ENCODE peak calls at places on chromosomes 13 and 19, in four cellular contexts. K is A549, S is K562, P is suprapubic skin. B is an unnamed sample.

GRCh38 chr13:99313473-99313872 is 6.3 kb upstream of the GPR183 start:
- DNase-seq in P (no peak), S (no peak), K (no peak), B (no peak)

GRCh38 chr19:18636969-18637629 is at the start of gene KLHL26:
- DNase-seq in S (no peak), K (no peak), P (no peak), B (no peak)

GRCh38 chr19:49151339-49152217 is 3.6 kb downstream of the HRC start:
- DNase-seq in K (peak), P (peak), S (peak), B (peak)

GRCh38 chr19:4547303-4548237 is 7.7 kb upstream of the LRG1 start:
- DNase-seq in P (no peak), S (peak), K (no peak), B (peak)

GRCh38 chr19:290539-291521 is at the start of gene PLPP2:
- DNase-seq in S (no peak), P (no peak), K (peak), B (peak)

GRCh38 chr19:19528721-19529490 is at the start of gene YJEFN3:
- DNase-seq in P (no peak), S (no peak), K (no peak), B (no peak)

GRCh38 chr19:35202722-35203674 is 25.5 kb downstream of the FAM187B start:
- DNase-seq in K (no peak), S (peak), P (no peak), B (no peak)

GRCh38 chr13:31790992-31791391 is 51.7 kb downstream of the RXFP2 start:
- DNase-seq in P (no peak), S (no peak), K (no peak), B (no peak)

GRCh38 chr13:45105895-45106294 is 14.4 kb upstream of the GTF2F2 start:
- DNase-seq in S (no peak), P (no peak), K (no peak), B (no peak)

GRCh38 chr19:23460656-23461055 is 65.4 kb upstream of the ZNF91 start:
- DNase-seq in K (no peak), P (no peak), S (no peak), B (no peak)

GRCh38 chr13:23695711-23696512 is 125.7 kb downstream of the TNFRSF19 start:
- DNase-seq in S (no peak), K (no peak), P (no peak), B (peak)

GRCh38 chr19:7965921-7966665 is 22.6 kb upstream of the TIMM44 start:
- DNase-seq in S (no peak), P (no peak), K (no peak), B (no peak)

GRCh38 chr19:39940221-39940833 is 5.9 kb upstream of the FCGBP start:
- DNase-seq in S (no peak), P (no peak), K (no peak), B (no peak)
- H3K27ac ChIP-seq in S (no peak), P (no peak), K (no peak), B (no peak)

GRCh38 chr19:1440418-1440801 is 2.2 kb downstream of the RPS15 start:
- DNase-seq in K (no peak), P (no peak), S (no peak), B (no peak)
- H3K27ac ChIP-seq in K (peak), P (no peak), S (peak), B (no peak)

DNA sequence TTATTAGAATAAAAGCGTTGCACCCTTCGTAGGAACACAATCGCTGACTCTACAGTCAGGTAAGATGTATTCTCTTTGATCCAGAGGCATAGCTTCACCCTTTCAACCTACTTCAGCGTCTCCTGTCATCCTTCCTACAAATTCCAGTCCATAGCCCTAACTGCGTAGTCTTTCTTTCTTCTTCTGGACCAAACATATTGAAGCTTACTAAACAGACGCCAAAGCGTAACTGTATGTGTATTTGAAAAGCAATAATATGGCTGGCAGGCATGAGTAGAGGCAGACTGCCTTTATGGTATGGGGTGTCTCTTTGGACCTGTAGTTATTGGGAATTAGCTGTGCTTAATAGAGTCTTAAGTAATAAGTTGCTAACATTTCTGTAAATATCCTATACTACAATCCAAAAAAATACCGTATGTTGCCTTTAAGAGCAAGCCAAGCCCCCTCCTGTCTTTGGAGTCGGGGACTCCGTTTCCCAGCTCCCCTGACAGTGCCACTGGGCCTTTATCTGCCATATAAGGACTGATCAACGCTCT is 392 bp upstream of the ZNF548 start:
- DNase-seq in P (no peak), K (no peak), S (no peak), B (no peak)
- H3K27ac ChIP-seq in P (peak), K (peak), S (peak), B (peak)

GRCh38 chr13:114127473-114128347 is 4.7 kb downstream of the RASA3 start:
- DNase-seq in P (no peak), S (no peak), K (no peak), B (no peak)
- H3K27ac ChIP-seq in P (no peak), S (peak), K (no peak), B (no peak)

DNA sequence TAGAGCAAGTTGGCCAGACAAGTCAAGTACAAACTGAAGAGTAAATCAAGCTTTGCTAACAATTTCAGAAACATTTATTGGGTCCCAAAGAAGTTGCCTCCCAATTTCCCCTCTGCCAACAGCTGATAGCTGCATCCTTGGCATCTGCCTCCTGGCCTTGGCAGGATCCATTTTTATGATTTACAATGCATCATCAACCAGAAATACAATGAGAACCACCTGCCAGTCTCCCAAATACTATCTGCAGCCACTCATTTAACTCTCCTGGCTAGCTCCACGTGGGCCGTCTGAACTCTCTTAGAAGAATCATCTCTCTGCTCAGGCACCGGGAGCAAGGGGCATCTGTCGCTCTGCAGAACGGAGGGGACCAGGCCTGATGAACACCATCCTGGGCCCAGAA is 2.7 kb downstream of the LONP1 start:
- DNase-seq in S (no peak), P (no peak), K (no peak), B (no peak)
- H3K27ac ChIP-seq in S (peak), P (no peak), K (peak), B (no peak)

GRCh38 chr13:106099765-106100164 is 435.7 kb downstream of the EFNB2 start:
- DNase-seq in K (no peak), P (no peak), S (no peak), B (no peak)
- H3K27ac ChIP-seq in K (peak), P (no peak), S (no peak), B (peak)

DNA sequence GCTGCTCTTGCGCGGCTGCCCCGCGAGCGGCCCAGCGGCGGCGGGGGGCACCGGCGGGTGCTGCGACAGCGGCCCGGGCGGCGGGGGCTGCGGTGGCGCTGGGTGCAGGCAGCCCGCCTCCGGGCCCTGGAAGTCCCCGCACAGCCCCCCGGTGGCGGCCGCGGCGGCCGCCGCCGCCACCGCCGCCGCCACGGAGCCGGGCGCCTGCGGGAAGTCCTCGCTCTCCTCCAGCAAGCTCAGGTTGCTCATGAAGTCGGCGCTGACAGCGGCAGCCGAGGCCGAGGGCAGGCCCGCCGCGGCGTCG is 735 bp downstream of the FOXO1 start:
- DNase-seq in P (no peak), S (no peak), K (peak), B (peak)
- H3K27ac ChIP-seq in P (peak), S (no peak), K (peak), B (peak)

DNA sequence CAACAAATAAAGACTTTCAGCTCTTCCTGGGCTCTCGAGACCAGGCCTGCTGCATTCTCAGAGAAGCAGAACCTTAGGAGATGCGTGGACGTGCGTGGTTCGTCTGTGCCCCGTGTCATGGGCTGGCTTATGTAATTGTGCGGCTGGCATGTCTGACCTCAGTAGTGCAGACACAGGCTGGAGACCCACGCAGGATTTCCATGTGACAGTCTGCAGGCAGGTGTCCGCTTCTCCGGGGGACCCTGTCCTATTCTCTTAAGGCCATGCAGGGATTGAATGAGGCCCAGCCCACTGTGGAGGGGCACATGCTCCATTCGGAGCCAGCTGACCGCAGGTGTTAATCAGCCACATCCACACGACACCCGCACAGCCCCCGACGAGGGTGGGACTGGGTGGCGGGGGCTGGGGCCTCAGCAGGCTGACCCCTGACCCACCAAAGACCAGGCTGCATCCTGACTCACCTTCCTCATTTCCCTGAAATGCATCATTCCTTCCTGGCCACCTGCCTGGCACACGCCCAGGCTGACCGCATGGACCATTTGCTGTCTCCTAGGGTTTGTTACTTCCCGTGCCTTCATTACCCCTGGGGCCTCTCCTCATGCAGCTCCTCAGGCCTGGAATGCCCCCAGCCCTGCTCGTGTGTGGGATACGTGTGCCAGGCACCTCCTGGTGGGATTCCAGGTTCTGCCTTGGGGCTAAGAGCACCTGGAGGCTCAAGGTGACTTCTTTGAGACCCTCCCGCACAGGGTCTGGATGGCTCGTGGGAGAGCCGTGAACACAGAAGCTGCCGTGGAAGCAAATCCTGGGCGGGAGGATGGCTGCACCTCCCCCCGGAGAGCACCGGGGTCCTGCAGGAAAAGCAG is 10.7 kb upstream of the MCF2L start:
- DNase-seq in P (peak), S (no peak), K (no peak), B (no peak)
- H3K27ac ChIP-seq in P (peak), S (no peak), K (no peak), B (peak)

GRCh38 chr13:73355134-73355533 is 296.3 kb downstream of the KLF5 start:
- DNase-seq in K (no peak), S (no peak), P (no peak), B (no peak)

GRCh38 chr13:73351730-73352129 is 292.9 kb downstream of the KLF5 start:
- DNase-seq in K (no peak), S (no peak), P (no peak), B (no peak)
- H3K27ac ChIP-seq in K (no peak), S (no peak), P (no peak), B (no peak)

GRCh38 chr19:41479757-41480191 is 36.8 kb downstream of the ERICH4 start:
- DNase-seq in K (no peak), S (peak), P (no peak), B (no peak)
- H3K27ac ChIP-seq in K (no peak), S (no peak), P (peak), B (peak)